ENCODE peak calls at places on chromosomes 4 and X, in eight cellular contexts. One of them, this sample, is unnamed.

GRCh38 chr4:59598233-59598618 is 1601.9 kb upstream of the ADGRL3 start:
- DNase-seq in OCI-LY7: no peak
- DNase-seq in CD4-positive, alpha-beta T cell: no peak
- DNase-seq in NB4: no peak
- DNase-seq in heart right ventricle: no peak
- DNase-seq in aorta: no peak
- DNase-seq in iris pigment epithelial cell: peak; percentile 4
- DNase-seq in left ventricle myocardium superior: no peak
- DNase-seq in this sample: no peak

GRCh38 chr4:48665555-48666186 is 114.4 kb downstream of the FRYL start:
- DNase-seq in OCI-LY7: no peak
- DNase-seq in CD4-positive, alpha-beta T cell: no peak
- DNase-seq in NB4: no peak
- DNase-seq in heart right ventricle: no peak
- DNase-seq in aorta: no peak
- DNase-seq in iris pigment epithelial cell: peak; percentile 29
- DNase-seq in left ventricle myocardium superior: no peak
- DNase-seq in this sample: no peak

GRCh38 chrX:101619336-101619735 is 1.5 kb upstream of the ARMCX6 start:
- DNase-seq in OCI-LY7: peak; percentile 9
- DNase-seq in CD4-positive, alpha-beta T cell: no peak
- DNase-seq in NB4: no peak
- DNase-seq in heart right ventricle: peak; percentile 5
- DNase-seq in aorta: no peak
- DNase-seq in iris pigment epithelial cell: peak; percentile 9
- DNase-seq in left ventricle myocardium superior: no peak
- DNase-seq in this sample: no peak

GRCh38 chr4:6019316-6020263 is 1.4 kb upstream of the C4orf50 start:
- DNase-seq in OCI-LY7: peak; percentile 52
- DNase-seq in CD4-positive, alpha-beta T cell: no peak
- DNase-seq in NB4: peak; percentile 54
- DNase-seq in heart right ventricle: peak; percentile 37
- DNase-seq in aorta: no peak
- DNase-seq in iris pigment epithelial cell: peak; percentile 53
- DNase-seq in left ventricle myocardium superior: no peak
- DNase-seq in this sample: no peak

GRCh38 chr4:88003261-88003660 is 4.2 kb upstream of the PKD2 start:
- DNase-seq in OCI-LY7: no peak
- DNase-seq in CD4-positive, alpha-beta T cell: no peak
- DNase-seq in NB4: no peak
- DNase-seq in heart right ventricle: no peak
- DNase-seq in aorta: no peak
- DNase-seq in iris pigment epithelial cell: no peak
- DNase-seq in left ventricle myocardium superior: no peak
- DNase-seq in this sample: no peak

GRCh38 chr4:44194365-44194764 is 254.2 kb downstream of the KCTD8 start:
- DNase-seq in OCI-LY7: no peak
- DNase-seq in CD4-positive, alpha-beta T cell: no peak
- DNase-seq in NB4: no peak
- DNase-seq in heart right ventricle: no peak
- DNase-seq in aorta: no peak
- DNase-seq in iris pigment epithelial cell: peak; percentile 1
- DNase-seq in left ventricle myocardium superior: no peak
- DNase-seq in this sample: no peak

GRCh38 chrX:26789751-26790150 is 573.8 kb downstream of the MAGEB5 start:
- DNase-seq in OCI-LY7: no peak
- DNase-seq in CD4-positive, alpha-beta T cell: no peak
- DNase-seq in NB4: no peak
- DNase-seq in heart right ventricle: no peak
- DNase-seq in aorta: no peak
- DNase-seq in iris pigment epithelial cell: peak; percentile 58
- DNase-seq in left ventricle myocardium superior: no peak
- DNase-seq in this sample: no peak

GRCh38 chrX:1813809-1814208 is 198.9 kb downstream of the ASMT start:
- DNase-seq in OCI-LY7: no peak
- DNase-seq in CD4-positive, alpha-beta T cell: no peak
- DNase-seq in NB4: no peak
- DNase-seq in heart right ventricle: no peak
- DNase-seq in aorta: no peak
- DNase-seq in iris pigment epithelial cell: no peak
- DNase-seq in left ventricle myocardium superior: no peak
- DNase-seq in this sample: no peak

GRCh38 chr4:184453402-184454160 is 20.8 kb downstream of the IRF2 start:
- DNase-seq in OCI-LY7: peak; percentile 74
- DNase-seq in CD4-positive, alpha-beta T cell: peak; percentile 41
- DNase-seq in NB4: peak; percentile 81
- DNase-seq in heart right ventricle: peak; percentile 28
- DNase-seq in aorta: no peak
- DNase-seq in iris pigment epithelial cell: peak; percentile 97
- DNase-seq in left ventricle myocardium superior: no peak
- DNase-seq in this sample: no peak

GRCh38 chr4:56764775-56765174 is 56.7 kb downstream of the SPINK2 start:
- DNase-seq in OCI-LY7: no peak
- DNase-seq in CD4-positive, alpha-beta T cell: no peak
- DNase-seq in NB4: no peak
- DNase-seq in heart right ventricle: no peak
- DNase-seq in aorta: no peak
- DNase-seq in iris pigment epithelial cell: peak; percentile 72
- DNase-seq in left ventricle myocardium superior: no peak
- DNase-seq in this sample: no peak

GRCh38 chrX:149846789-149847188 is 34.2 kb upstream of the MAGEA8 start:
- DNase-seq in OCI-LY7: no peak
- DNase-seq in CD4-positive, alpha-beta T cell: no peak
- DNase-seq in NB4: no peak
- DNase-seq in heart right ventricle: no peak
- DNase-seq in aorta: no peak
- DNase-seq in iris pigment epithelial cell: no peak
- DNase-seq in left ventricle myocardium superior: no peak
- DNase-seq in this sample: no peak

GRCh38 chr4:86898562-86898961 is 6.3 kb upstream of the C4orf36 start:
- DNase-seq in OCI-LY7: peak; percentile 16
- DNase-seq in CD4-positive, alpha-beta T cell: no peak
- DNase-seq in NB4: peak; percentile 38
- DNase-seq in heart right ventricle: no peak
- DNase-seq in aorta: no peak
- DNase-seq in iris pigment epithelial cell: peak; percentile 29
- DNase-seq in left ventricle myocardium superior: no peak
- DNase-seq in this sample: no peak

GRCh38 chrX:20244936-20245335 is 21.8 kb downstream of the RPS6KA3 start:
- DNase-seq in OCI-LY7: no peak
- DNase-seq in CD4-positive, alpha-beta T cell: no peak
- DNase-seq in NB4: no peak
- DNase-seq in heart right ventricle: no peak
- DNase-seq in aorta: no peak
- DNase-seq in iris pigment epithelial cell: no peak
- DNase-seq in left ventricle myocardium superior: peak; percentile 32
- DNase-seq in this sample: no peak

GRCh38 chr4:159446266-159446976 is 343.5 kb downstream of the RAPGEF2 start:
- DNase-seq in OCI-LY7: peak; percentile 50
- DNase-seq in CD4-positive, alpha-beta T cell: no peak
- DNase-seq in NB4: peak; percentile 64
- DNase-seq in heart right ventricle: peak; percentile 59
- DNase-seq in aorta: no peak
- DNase-seq in iris pigment epithelial cell: peak; percentile 81
- DNase-seq in left ventricle myocardium superior: peak; percentile 44
- DNase-seq in this sample: peak; percentile 40

GRCh38 chrX:43964936-43965335 is 8.3 kb downstream of the NDP start:
- DNase-seq in OCI-LY7: no peak
- DNase-seq in CD4-positive, alpha-beta T cell: no peak
- DNase-seq in NB4: no peak
- DNase-seq in heart right ventricle: no peak
- DNase-seq in aorta: no peak
- DNase-seq in iris pigment epithelial cell: peak; percentile 29
- DNase-seq in left ventricle myocardium superior: no peak
- DNase-seq in this sample: no peak

GRCh38 chrX:69182818-69183375 is 17.6 kb upstream of the PJA1 start:
- DNase-seq in OCI-LY7: no peak
- DNase-seq in CD4-positive, alpha-beta T cell: no peak
- DNase-seq in NB4: no peak
- DNase-seq in heart right ventricle: no peak
- DNase-seq in aorta: no peak
- DNase-seq in iris pigment epithelial cell: no peak
- DNase-seq in left ventricle myocardium superior: no peak
- DNase-seq in this sample: no peak

GRCh38 chrX:149699761-149700160 is 12.1 kb upstream of the MAGEA11 start:
- DNase-seq in OCI-LY7: peak; percentile 1
- DNase-seq in CD4-positive, alpha-beta T cell: no peak
- DNase-seq in NB4: peak; percentile 51
- DNase-seq in heart right ventricle: no peak
- DNase-seq in aorta: no peak
- DNase-seq in iris pigment epithelial cell: no peak
- DNase-seq in left ventricle myocardium superior: no peak
- DNase-seq in this sample: no peak

GRCh38 chrX:129193357-129193756 is 329.9 kb downstream of the SMARCA1 start:
- DNase-seq in OCI-LY7: no peak
- DNase-seq in CD4-positive, alpha-beta T cell: no peak
- DNase-seq in NB4: no peak
- DNase-seq in heart right ventricle: peak; percentile 5
- DNase-seq in aorta: no peak
- DNase-seq in iris pigment epithelial cell: no peak
- DNase-seq in left ventricle myocardium superior: peak; percentile 44
- DNase-seq in this sample: no peak

GRCh38 chrX:24002792-24003191 is 24.2 kb downstream of the KLHL15 start:
- DNase-seq in OCI-LY7: no peak
- DNase-seq in CD4-positive, alpha-beta T cell: no peak
- DNase-seq in NB4: no peak
- DNase-seq in heart right ventricle: no peak
- DNase-seq in aorta: no peak
- DNase-seq in iris pigment epithelial cell: no peak
- DNase-seq in left ventricle myocardium superior: no peak
- DNase-seq in this sample: no peak

GRCh38 chr4:168868044-168868855 is 141.8 kb downstream of the CBR4 start:
- DNase-seq in OCI-LY7: no peak
- DNase-seq in CD4-positive, alpha-beta T cell: no peak
- DNase-seq in NB4: no peak
- DNase-seq in heart right ventricle: no peak
- DNase-seq in aorta: no peak
- DNase-seq in iris pigment epithelial cell: peak; percentile 92
- DNase-seq in left ventricle myocardium superior: no peak
- DNase-seq in this sample: no peak

GRCh38 chr4:38788327-38788726 is 5.5 kb upstream of the TLR10 start:
- DNase-seq in OCI-LY7: no peak
- DNase-seq in CD4-positive, alpha-beta T cell: no peak
- DNase-seq in NB4: no peak
- DNase-seq in heart right ventricle: no peak
- DNase-seq in aorta: no peak
- DNase-seq in iris pigment epithelial cell: peak; percentile 21
- DNase-seq in left ventricle myocardium superior: no peak
- DNase-seq in this sample: no peak

GRCh38 chr4:5824635-5825034 is 68.3 kb downstream of the CRMP1 start:
- DNase-seq in OCI-LY7: peak; percentile 8
- DNase-seq in CD4-positive, alpha-beta T cell: no peak
- DNase-seq in NB4: peak; percentile 58
- DNase-seq in heart right ventricle: no peak
- DNase-seq in aorta: no peak
- DNase-seq in iris pigment epithelial cell: peak; percentile 60
- DNase-seq in left ventricle myocardium superior: no peak
- DNase-seq in this sample: no peak

GRCh38 chrX:6954836-6955235 is 192.7 kb upstream of the STS start:
- DNase-seq in OCI-LY7: no peak
- DNase-seq in CD4-positive, alpha-beta T cell: no peak
- DNase-seq in NB4: no peak
- DNase-seq in heart right ventricle: no peak
- DNase-seq in aorta: no peak
- DNase-seq in iris pigment epithelial cell: no peak
- DNase-seq in left ventricle myocardium superior: no peak
- DNase-seq in this sample: no peak

GRCh38 chr4:146260521-146260920 is 46.2 kb downstream of the REELD1 start:
- DNase-seq in OCI-LY7: no peak
- DNase-seq in CD4-positive, alpha-beta T cell: no peak
- DNase-seq in NB4: no peak
- DNase-seq in heart right ventricle: no peak
- DNase-seq in aorta: no peak
- DNase-seq in iris pigment epithelial cell: no peak
- DNase-seq in left ventricle myocardium superior: no peak
- DNase-seq in this sample: no peak

GRCh38 chr4:123350191-123350544 is 46.4 kb upstream of the SPRY1 start:
- DNase-seq in OCI-LY7: peak; percentile 82
- DNase-seq in CD4-positive, alpha-beta T cell: no peak
- DNase-seq in NB4: peak; percentile 56
- DNase-seq in heart right ventricle: no peak
- DNase-seq in aorta: no peak
- DNase-seq in iris pigment epithelial cell: peak; percentile 16
- DNase-seq in left ventricle myocardium superior: no peak
- DNase-seq in this sample: no peak

GRCh38 chrX:119062750-119063374 is 9.9 kb upstream of the CT47C1 start:
- DNase-seq in OCI-LY7: no peak
- DNase-seq in CD4-positive, alpha-beta T cell: no peak
- DNase-seq in NB4: no peak
- DNase-seq in heart right ventricle: no peak
- DNase-seq in aorta: no peak
- DNase-seq in iris pigment epithelial cell: peak; percentile 66
- DNase-seq in left ventricle myocardium superior: no peak
- DNase-seq in this sample: no peak

This sample was measured in tibial artery.